ENCODE peak calls at places on chromosomes 12 and 14, in eight cellular contexts. H is activated CD8-positive, alpha-beta T cell treated with anti-CD3 and anti-CD28 coated beads for 36 hours; Y is WTC11; W is astrocyte of the spinal cord; P is GM23338; E is neural progenitor cell; B is neural crest cell; Q is cardiac muscle cell. N is an unnamed sample.
A peak's percentile ranks its signal among the peaks of the same experiment; 100 is the strongest.

GRCh38 chr12:80625901-80626300 is 81.5 kb upstream of the MYF6 start:
- DNase-seq in H (no peak), Y (no peak), W (peak; percentile 20), P (no peak), E (no peak), B (no peak), Q (no peak), N (no peak)

GRCh38 chr12:107748472-107748871 is 12.5 kb downstream of the PRDM4 start:
- DNase-seq in H (no peak), Y (no peak), W (peak; percentile 71), P (no peak), E (no peak), B (no peak), Q (no peak), N (no peak)

GRCh38 chr14:80213602-80214001 is 2.3 kb upstream of the DIO2 start:
- DNase-seq in H (peak; percentile 25), Y (peak; percentile 41), W (peak; percentile 27), P (peak; percentile 86), E (peak; percentile 48), B (no peak), Q (peak; percentile 53), N (no peak)

GRCh38 chr12:27667540-27667939 is 28.7 kb upstream of the REP15 start:
- DNase-seq in H (peak; percentile 7), Y (no peak), W (peak; percentile 86), P (no peak), E (no peak), B (no peak), Q (no peak), N (no peak)

GRCh38 chr12:81520064-81520945 is 238.8 kb downstream of the PPFIA2 start:
- DNase-seq in H (no peak), Y (no peak), W (no peak), P (no peak), E (no peak), B (no peak), Q (no peak), N (no peak)

GRCh38 chr12:99529966-99530365 is 117.6 kb upstream of the GARIN6 start:
- DNase-seq in H (no peak), Y (no peak), W (peak; percentile 69), P (no peak), E (no peak), B (no peak), Q (no peak), N (no peak)

GRCh38 chr12:106672308-106673085 is 89.7 kb downstream of the RFX4 start:
- DNase-seq in H (no peak), Y (no peak), W (no peak), P (peak; percentile 61), E (peak; percentile 85), B (peak; percentile 16), Q (peak; percentile 20), N (peak; percentile 36)

GRCh38 chr12:7079826-7080125 is 12.5 kb downstream of the C1R start:
- DNase-seq in H (no peak), Y (no peak), W (peak; percentile 53), P (no peak), E (no peak), B (no peak), Q (no peak), N (no peak)

GRCh38 chr12:60072911-60073310 is 477.1 kb downstream of the SLC16A7 start:
- DNase-seq in H (no peak), Y (no peak), W (peak; percentile 54), P (peak; percentile 8), E (no peak), B (no peak), Q (no peak), N (no peak)

GRCh38 chr12:47080725-47081502 is 1.2 kb upstream of the AMIGO2 start:
- DNase-seq in H (peak; percentile 87), Y (peak; percentile 39), W (peak; percentile 77), P (peak; percentile 53), E (peak; percentile 51), B (no peak), Q (peak; percentile 10), N (peak; percentile 45)

GRCh38 chr14:74141703-74142102 is 56.9 kb downstream of the LIN52 start:
- DNase-seq in H (no peak), Y (no peak), W (no peak), P (no peak), E (no peak), B (no peak), Q (no peak), N (no peak)

DNA sequence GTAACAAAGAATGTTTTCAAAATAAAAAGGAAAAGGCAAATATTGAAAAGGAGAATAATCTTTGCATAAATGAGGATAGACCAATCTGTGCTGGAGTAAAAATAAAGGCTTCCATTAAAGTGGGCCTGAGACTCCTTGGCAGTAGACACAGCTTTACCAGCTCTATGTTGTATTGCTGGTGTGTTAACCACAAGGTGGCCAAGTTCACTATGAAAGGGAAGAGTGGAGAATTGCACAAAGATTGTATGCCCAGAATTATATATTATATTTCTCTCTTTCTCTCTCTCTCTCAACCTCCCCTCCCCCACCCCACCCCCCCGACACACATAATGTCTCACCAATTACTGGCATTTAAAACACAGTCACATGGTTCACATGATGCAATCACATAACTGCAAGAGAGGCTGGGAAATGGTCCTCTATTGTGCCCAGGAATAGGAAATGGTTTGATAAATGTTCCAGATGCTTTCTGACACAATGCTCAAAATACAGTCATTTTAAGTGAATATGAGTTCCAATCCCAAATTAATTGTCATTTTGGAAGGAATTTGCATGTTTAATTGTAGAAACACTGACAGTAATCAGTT is 222.6 kb upstream of the SYT1 start:
- DNase-seq in H (no peak), Y (no peak), W (no peak), P (peak; percentile 19), E (no peak), B (no peak), Q (no peak), N (no peak)
- TF ChIP-seq CTCF in H (no peak), Y (no peak), W (peak; percentile 21), P (peak; percentile 49), E (no peak), B (peak; percentile 29), Q (no peak), N (no peak)

GRCh38 chr14:43540948-43541347 is 966.1 kb downstream of the FSCB start:
- DNase-seq in H (no peak), Y (peak; percentile 77), W (no peak), P (peak; percentile 60), E (peak; percentile 5), B (no peak), Q (peak; percentile 1), N (peak; percentile 14)
- TF ChIP-seq CTCF in H (no peak), Y (peak; percentile 39), W (no peak), P (peak; percentile 76), E (peak; percentile 41), B (peak; percentile 21), Q (no peak), N (peak; percentile 24)

GRCh38 chr14:86802726-86803125 is 1190.3 kb downstream of the GALC start:
- DNase-seq in H (no peak), Y (no peak), W (peak; percentile 5), P (no peak), E (no peak), B (no peak), Q (no peak), N (no peak)
- TF ChIP-seq CTCF in H (no peak), Y (no peak), W (no peak), P (no peak), E (no peak), B (no peak), Q (no peak), N (no peak)

DNA sequence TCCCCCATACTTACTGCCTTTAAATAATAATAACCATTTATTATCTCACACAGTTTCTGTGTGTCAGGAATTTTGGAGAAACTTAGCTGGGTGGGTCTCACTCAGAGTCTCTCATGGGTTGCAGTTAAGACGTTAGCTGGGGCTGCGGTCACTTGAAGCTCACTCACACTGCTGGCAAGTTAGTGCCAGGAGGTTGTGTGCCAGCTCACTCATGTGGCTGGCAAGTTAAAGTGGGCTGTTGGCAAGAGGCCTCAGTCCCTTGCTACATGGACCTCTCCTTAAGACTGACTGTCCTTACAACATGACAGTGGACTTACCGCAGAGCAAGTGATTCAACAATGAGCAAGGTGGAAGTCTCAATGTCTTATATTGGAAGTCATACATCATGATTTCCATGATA is 61.3 kb upstream of the AVPR1A start:
- DNase-seq in H (no peak), Y (no peak), W (no peak), P (no peak), E (no peak), B (no peak), Q (no peak), N (no peak)
- TF ChIP-seq CTCF in H (no peak), Y (no peak), W (no peak), P (no peak), E (no peak), B (no peak), Q (no peak), N (no peak)

GRCh38 chr14:104792945-104793702 is 2.4 kb downstream of the AKT1 start:
- DNase-seq in H (no peak), Y (peak; percentile 70), W (no peak), P (peak; percentile 64), E (peak; percentile 59), B (no peak), Q (no peak), N (peak; percentile 56)
- TF ChIP-seq CTCF in H (no peak), Y (peak; percentile 15), W (peak; percentile 6), P (peak; percentile 55), E (peak; percentile 52), B (no peak), Q (no peak), N (peak; percentile 35)

N was measured in nephron progenitor cell.